ENCODE peak calls at places on chromosomes 1 and 21, in six cellular contexts. One of them, this sample, is unnamed.

GRCh38 chr1:14740016-14740415 is 141.5 kb downstream of the KAZN start:
- DNase-seq in HepG2: no peak
- DNase-seq in A549: no peak
- DNase-seq in GM12878: no peak
- DNase-seq in K562: no peak
- DNase-seq in HCT116: no peak
- DNase-seq in this sample: no peak

GRCh38 chr1:117591248-117591647 is 14.6 kb upstream of the TENT5C start:
- DNase-seq in HepG2: no peak
- DNase-seq in HCT116: no peak
- DNase-seq in A549: no peak
- DNase-seq in GM12878: no peak
- DNase-seq in K562: no peak
- DNase-seq in this sample: no peak

GRCh38 chr1:180920702-180921101 is 8.0 kb downstream of the KIAA1614 start:
- DNase-seq in A549: no peak
- DNase-seq in GM12878: no peak
- DNase-seq in HepG2: no peak
- DNase-seq in K562: peak; percentile 50
- DNase-seq in HCT116: no peak
- DNase-seq in this sample: no peak

GRCh38 chr1:5286244-5286643 is 631.8 kb downstream of the AJAP1 start:
- DNase-seq in HepG2: no peak
- DNase-seq in HCT116: no peak
- DNase-seq in GM12878: no peak
- DNase-seq in K562: no peak
- DNase-seq in A549: no peak
- DNase-seq in this sample: no peak

GRCh38 chr1:24987875-24988559 is 57.9 kb upstream of the RUNX3 start:
- DNase-seq in A549: no peak
- DNase-seq in HCT116: no peak
- DNase-seq in K562: peak; percentile 43
- DNase-seq in HepG2: no peak
- DNase-seq in GM12878: peak; percentile 42
- DNase-seq in this sample: no peak

GRCh38 chr1:5643360-5644090 is 348.7 kb downstream of the NPHP4 start:
- DNase-seq in HepG2: no peak
- DNase-seq in K562: no peak
- DNase-seq in HCT116: no peak
- DNase-seq in A549: no peak
- DNase-seq in GM12878: no peak
- DNase-seq in this sample: no peak

GRCh38 chr1:65442442-65442841 is 22.0 kb downstream of the LEPR start:
- DNase-seq in HepG2: no peak
- DNase-seq in GM12878: no peak
- DNase-seq in A549: no peak
- DNase-seq in HCT116: no peak
- DNase-seq in K562: no peak
- DNase-seq in this sample: no peak

GRCh38 chr1:23799570-23800395 is 771 bp downstream of the GALE start:
- DNase-seq in GM12878: no peak
- DNase-seq in HCT116: peak; percentile 77
- DNase-seq in HepG2: peak; percentile 61
- DNase-seq in A549: peak; percentile 86
- DNase-seq in K562: peak; percentile 88
- DNase-seq in this sample: peak; percentile 56

GRCh38 chr1:208866351-208866750 is 622.2 kb upstream of the PLXNA2 start:
- DNase-seq in HCT116: no peak
- DNase-seq in HepG2: no peak
- DNase-seq in GM12878: no peak
- DNase-seq in A549: no peak
- DNase-seq in K562: no peak
- DNase-seq in this sample: no peak

GRCh38 chr1:186155594-186155993 is 219.5 kb downstream of the TPR start:
- DNase-seq in GM12878: no peak
- DNase-seq in A549: peak; percentile 38
- DNase-seq in HepG2: peak; percentile 44
- DNase-seq in K562: peak; percentile 30
- DNase-seq in HCT116: peak; percentile 53
- DNase-seq in this sample: peak; percentile 80

GRCh38 chr1:29384496-29385015 is 148.2 kb downstream of the PTPRU start:
- DNase-seq in HepG2: no peak
- DNase-seq in HCT116: no peak
- DNase-seq in A549: no peak
- DNase-seq in GM12878: no peak
- DNase-seq in K562: no peak
- DNase-seq in this sample: no peak

GRCh38 chr21:41886331-41886730 is 7.2 kb upstream of the PRDM15 start:
- DNase-seq in GM12878: no peak
- DNase-seq in A549: no peak
- DNase-seq in HepG2: no peak
- DNase-seq in K562: no peak
- DNase-seq in HCT116: no peak
- DNase-seq in this sample: no peak

GRCh38 chr21:43956667-43957030 is 55.5 kb upstream of the TRAPPC10 start:
- DNase-seq in GM12878: no peak
- DNase-seq in HepG2: no peak
- DNase-seq in K562: no peak
- DNase-seq in HCT116: no peak
- DNase-seq in A549: no peak
- DNase-seq in this sample: peak; percentile 55

GRCh38 chr1:224492015-224492414 is 57.4 kb upstream of the WDR26 start:
- DNase-seq in K562: no peak
- DNase-seq in A549: no peak
- DNase-seq in HepG2: no peak
- DNase-seq in HCT116: no peak
- DNase-seq in GM12878: no peak
- DNase-seq in this sample: no peak

GRCh38 chr1:152397474-152397873 is 16.6 kb downstream of the CRNN start:
- DNase-seq in GM12878: no peak
- DNase-seq in HepG2: peak; percentile 4
- DNase-seq in K562: no peak
- DNase-seq in HCT116: peak; percentile 32
- DNase-seq in A549: no peak
- DNase-seq in this sample: no peak

GRCh38 chr1:24900985-24901781 is 28.9 kb downstream of the RUNX3 start:
- DNase-seq in HepG2: no peak
- DNase-seq in A549: no peak
- DNase-seq in GM12878: no peak
- DNase-seq in HCT116: no peak
- DNase-seq in K562: no peak
- DNase-seq in this sample: no peak

DNA sequence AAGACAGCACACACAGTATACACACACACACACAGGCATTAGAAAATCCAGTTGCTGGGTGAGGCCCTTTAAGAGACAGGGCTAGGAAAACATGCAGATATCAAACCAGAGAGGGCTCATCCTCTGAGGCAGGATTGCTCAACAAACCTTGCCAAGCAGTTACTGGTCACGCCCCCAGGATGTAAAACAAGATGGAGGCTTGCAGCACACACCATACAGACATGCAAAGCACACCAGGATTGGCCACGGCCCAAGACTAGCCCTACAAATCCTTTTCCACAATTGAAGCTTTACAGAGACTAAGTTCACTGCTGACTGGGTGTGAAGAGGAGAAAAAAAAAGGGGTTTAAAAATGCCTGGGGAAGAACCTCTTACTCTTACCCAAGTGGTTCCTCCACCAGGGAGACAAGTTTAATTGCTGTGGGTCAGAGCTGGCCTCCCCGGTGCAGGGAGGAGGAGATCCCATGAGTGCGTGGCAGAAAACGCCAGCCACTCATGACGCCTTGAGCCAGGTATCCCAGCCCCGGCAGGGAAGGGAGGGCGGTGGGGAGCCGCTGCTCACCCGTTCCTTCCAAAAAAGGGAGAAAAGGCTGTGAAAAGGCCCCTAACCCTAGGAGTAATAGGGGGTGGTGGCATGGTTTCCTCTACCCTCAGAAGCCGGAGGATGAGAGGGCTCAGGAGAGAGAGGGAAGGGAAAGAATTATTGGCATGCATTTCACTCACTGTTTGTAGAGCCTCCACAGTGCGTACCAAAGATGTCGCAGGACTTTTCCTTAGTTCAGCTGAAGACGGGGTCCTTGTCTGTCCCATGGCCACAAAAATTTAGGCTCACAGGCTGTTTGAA is 594.6 kb upstream of the ZP4 start:
- DNase-seq in HCT116: no peak
- DNase-seq in HepG2: no peak
- DNase-seq in K562: no peak
- DNase-seq in A549: no peak
- DNase-seq in GM12878: no peak
- DNase-seq in this sample: peak; percentile 60
- TF ChIP-seq CEBPB in HCT116: no peak
- TF ChIP-seq CEBPB in HepG2: peak; percentile 23
- TF ChIP-seq CEBPB in K562: no peak
- TF ChIP-seq CEBPB in A549: peak; percentile 59
- TF ChIP-seq CEBPB in GM12878: no peak
- TF ChIP-seq CEBPB in this sample: peak; percentile 72

GRCh38 chr1:149849947-149850360 is 49.4 kb upstream of the BOLA1 start:
- DNase-seq in A549: no peak
- DNase-seq in HepG2: no peak
- DNase-seq in K562: no peak
- DNase-seq in GM12878: no peak
- DNase-seq in HCT116: no peak
- DNase-seq in this sample: no peak

GRCh38 chr1:149848811-149849210 is 50.6 kb upstream of the BOLA1 start:
- DNase-seq in HepG2: peak; percentile 10
- DNase-seq in A549: no peak
- DNase-seq in GM12878: no peak
- DNase-seq in K562: no peak
- DNase-seq in HCT116: no peak
- DNase-seq in this sample: no peak

GRCh38 chr1:149849246-149849946 is 50.0 kb upstream of the BOLA1 start:
- DNase-seq in GM12878: no peak
- DNase-seq in HCT116: no peak
- DNase-seq in K562: no peak
- DNase-seq in A549: no peak
- DNase-seq in HepG2: no peak
- DNase-seq in this sample: no peak

GRCh38 chr1:149846600-149847466 is 52.5 kb upstream of the BOLA1 start:
- DNase-seq in K562: no peak
- DNase-seq in HepG2: no peak
- DNase-seq in A549: no peak
- DNase-seq in HCT116: no peak
- DNase-seq in GM12878: no peak
- DNase-seq in this sample: no peak

DNA sequence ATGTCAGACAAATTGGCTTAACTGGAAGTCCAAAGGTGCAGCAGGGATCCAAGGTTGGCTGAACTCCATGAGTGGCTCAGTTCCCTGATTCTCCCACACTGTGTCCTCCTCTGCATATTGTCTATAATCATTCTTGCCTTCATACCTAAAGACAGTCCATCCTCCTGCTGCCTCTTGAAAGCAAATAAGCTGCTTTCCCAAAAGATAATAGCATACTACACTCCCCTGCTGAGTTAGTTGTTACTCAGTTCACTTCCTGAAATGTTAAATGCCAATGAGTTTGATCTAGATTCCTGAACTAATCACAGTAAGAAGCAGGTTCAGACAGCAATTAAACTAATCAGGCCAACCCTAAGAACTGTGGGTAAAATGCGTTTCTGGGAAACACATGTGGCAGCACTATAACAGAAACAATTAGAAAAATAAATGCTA is 51.0 kb upstream of the BOLA1 start:
- DNase-seq in GM12878: no peak
- DNase-seq in HepG2: peak; percentile 37
- DNase-seq in HCT116: no peak
- DNase-seq in A549: no peak
- DNase-seq in K562: no peak
- DNase-seq in this sample: no peak
- TF ChIP-seq CEBPB in GM12878: no peak
- TF ChIP-seq CEBPB in HepG2: no peak
- TF ChIP-seq CEBPB in HCT116: no peak
- TF ChIP-seq CEBPB in A549: no peak
- TF ChIP-seq CEBPB in K562: no peak
- TF ChIP-seq CEBPB in this sample: no peak

GRCh38 chr21:35737899-35738341 is 322.4 kb downstream of the SETD4 start:
- DNase-seq in HepG2: no peak
- DNase-seq in K562: no peak
- DNase-seq in HCT116: no peak
- DNase-seq in A549: no peak
- DNase-seq in GM12878: no peak
- DNase-seq in this sample: no peak
- TF ChIP-seq CEBPB in HepG2: no peak
- TF ChIP-seq CEBPB in K562: no peak
- TF ChIP-seq CEBPB in HCT116: no peak
- TF ChIP-seq CEBPB in A549: no peak
- TF ChIP-seq CEBPB in GM12878: no peak
- TF ChIP-seq CEBPB in this sample: no peak

GRCh38 chr1:179663810-179664209 is 72.2 kb downstream of the TDRD5 start:
- DNase-seq in HCT116: no peak
- DNase-seq in K562: no peak
- DNase-seq in HepG2: no peak
- DNase-seq in GM12878: no peak
- DNase-seq in A549: no peak
- DNase-seq in this sample: no peak

DNA sequence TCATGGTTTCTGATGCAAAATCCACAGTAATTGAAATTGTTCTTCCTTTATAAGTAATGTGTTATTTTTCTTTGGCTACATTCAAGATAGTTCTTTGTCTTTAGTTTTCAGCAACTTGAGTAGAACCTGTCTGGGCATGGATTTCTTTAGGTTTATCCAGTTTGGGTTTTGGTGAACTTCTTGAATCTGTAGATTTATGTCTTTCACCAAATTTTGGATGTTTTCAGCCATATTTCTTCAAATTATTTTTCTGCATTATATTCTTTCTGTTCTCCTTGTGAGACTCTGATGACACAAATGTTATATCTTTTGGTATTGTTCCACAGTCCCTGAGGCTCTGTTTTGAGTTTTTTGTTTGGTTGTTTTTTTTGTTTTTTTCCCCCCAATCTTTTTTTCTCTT is 69.4 kb downstream of the TDRD5 start:
- DNase-seq in HCT116: no peak
- DNase-seq in GM12878: no peak
- DNase-seq in A549: no peak
- DNase-seq in K562: no peak
- DNase-seq in HepG2: no peak
- DNase-seq in this sample: no peak
- TF ChIP-seq CEBPB in HCT116: no peak
- TF ChIP-seq CEBPB in GM12878: no peak
- TF ChIP-seq CEBPB in A549: no peak
- TF ChIP-seq CEBPB in K562: no peak
- TF ChIP-seq CEBPB in HepG2: no peak
- TF ChIP-seq CEBPB in this sample: no peak

This sample was measured in IMR-90.